ENCODE peak calls at places on chromosomes 11 and 22, in six cellular contexts. Y is HepG2, M is K562, G is HL-60, W is GM12878, J is H1. K is an unnamed sample.

GRCh38 chr11:77138106-77138649 is 10.1 kb downstream of the MYO7A start:
- DNase-seq in Y (no peak), M (no peak), G (no peak), W (no peak), J (no peak), K (no peak)

GRCh38 chr11:9250139-9250582 is 15.0 kb downstream of the DENND5A start:
- DNase-seq in Y (no peak), M (peak), G (no peak), W (peak), J (no peak), K (no peak)

GRCh38 chr11:76087749-76088148 is 118.6 kb downstream of the WNT11 start:
- DNase-seq in Y (no peak), M (no peak), G (no peak), W (no peak), J (no peak), K (no peak)

GRCh38 chr11:115522302-115522701 is 18.1 kb upstream of the CADM1 start:
- DNase-seq in Y (no peak), M (no peak), G (no peak), W (peak), J (no peak), K (no peak)

GRCh38 chr22:42313804-42314581 is 43.5 kb upstream of the TCF20 start:
- DNase-seq in Y (peak), M (peak), G (no peak), W (no peak), J (peak), K (peak)

GRCh38 chr11:34243620-34244493 is 114.0 kb downstream of the ABTB2 start:
- DNase-seq in Y (no peak), M (peak), G (no peak), W (peak), J (no peak), K (no peak)

GRCh38 chr11:18890615-18891014 is 48.6 kb downstream of the MRGPRX1 start:
- DNase-seq in Y (no peak), M (no peak), G (no peak), W (no peak), J (no peak), K (no peak)

GRCh38 chr11:115503083-115503885 is 931 bp downstream of the CADM1 start:
- DNase-seq in Y (peak), M (no peak), G (no peak), W (no peak), J (peak), K (peak)

GRCh38 chr11:115581871-115582639 is 77.8 kb upstream of the CADM1 start:
- DNase-seq in Y (no peak), M (peak), G (no peak), W (no peak), J (no peak), K (peak)

GRCh38 chr22:38870791-38871359 is 1.1 kb downstream of the CBX6 start:
- DNase-seq in Y (no peak), M (no peak), G (no peak), W (no peak), J (no peak), K (no peak)

GRCh38 chr11:94885133-94885532 is 88.2 kb downstream of the CWC15 start:
- DNase-seq in Y (no peak), M (no peak), G (no peak), W (peak), J (no peak), K (no peak)

GRCh38 chr11:35179466-35180135 is 40.6 kb downstream of the CD44 start:
- DNase-seq in Y (no peak), M (no peak), G (no peak), W (no peak), J (no peak), K (no peak)

GRCh38 chr22:24413271-24413670 is 14.1 kb upstream of the ADORA2A start:
- DNase-seq in Y (no peak), M (no peak), G (no peak), W (no peak), J (no peak), K (peak)

GRCh38 chr11:76668362-76669155 is 2.0 kb downstream of the LRRC32 start:
- DNase-seq in Y (no peak), M (no peak), G (no peak), W (no peak), J (no peak), K (no peak)

GRCh38 chr11:67071420-67072284 is 15.0 kb downstream of the RHOD start:
- DNase-seq in Y (peak), M (peak), G (peak), W (no peak), J (peak), K (peak)

GRCh38 chr11:130145975-130146776 is 13.4 kb upstream of the ST14 start:
- DNase-seq in Y (peak), M (no peak), G (no peak), W (no peak), J (peak), K (no peak)

GRCh38 chr11:13216019-13217006 is 61.3 kb upstream of the BMAL1 start:
- DNase-seq in Y (peak), M (no peak), G (peak), W (no peak), J (peak), K (no peak)

GRCh38 chr11:130840683-130841082 is 75.6 kb downstream of the SNX19 start:
- DNase-seq in Y (no peak), M (no peak), G (no peak), W (no peak), J (no peak), K (no peak)

GRCh38 chr11:34466802-34467488 is 28.2 kb downstream of the CAT start:
- DNase-seq in Y (no peak), M (no peak), G (no peak), W (no peak), J (no peak), K (no peak)

GRCh38 chr11:96293583-96293982 is 49.4 kb downstream of the MAML2 start:
- DNase-seq in Y (no peak), M (no peak), G (no peak), W (peak), J (no peak), K (no peak)

GRCh38 chr22:28299329-28299728 is 380.3 kb upstream of the PITPNB start:
- DNase-seq in Y (no peak), M (no peak), G (no peak), W (no peak), J (no peak), K (no peak)

GRCh38 chr11:126627376-126627775 is 271.9 kb downstream of the ST3GAL4 start:
- DNase-seq in Y (no peak), M (no peak), G (no peak), W (no peak), J (no peak), K (no peak)

GRCh38 chr22:28297504-28297903 is 378.4 kb upstream of the PITPNB start:
- DNase-seq in Y (no peak), M (peak), G (no peak), W (no peak), J (no peak), K (no peak)

GRCh38 chr11:93942176-93942575 is 79.0 kb upstream of the HEPHL1 start:
- DNase-seq in Y (no peak), M (no peak), G (no peak), W (no peak), J (no peak), K (no peak)

GRCh38 chr11:2443881-2444300 is 423 bp downstream of the TRPM5 start:
- DNase-seq in Y (no peak), M (no peak), G (no peak), W (no peak), J (no peak), K (no peak)

GRCh38 chr22:31625661-31626426 is 36.2 kb downstream of the PISD start:
- DNase-seq in Y (no peak), M (peak), G (no peak), W (no peak), J (peak), K (no peak)

GRCh38 chr11:19756675-19757475 is 44.2 kb downstream of the NAV2 start:
- DNase-seq in Y (no peak), M (no peak), G (no peak), W (no peak), J (no peak), K (no peak)

GRCh38 chr22:35467788-35468187 is 67.8 kb downstream of the MCM5 start:
- DNase-seq in Y (no peak), M (no peak), G (no peak), W (no peak), J (no peak), K (peak)

GRCh38 chr11:25159341-25159740 is 662.5 kb downstream of the LUZP2 start:
- DNase-seq in Y (no peak), M (no peak), G (no peak), W (no peak), J (no peak), K (no peak)

GRCh38 chr22:29733362-29734322 is 13.8 kb downstream of the CABP7 start:
- DNase-seq in Y (no peak), M (peak), G (no peak), W (peak), J (no peak), K (peak)

GRCh38 chr11:27282141-27282590 is 80.8 kb downstream of the CCDC34 start:
- DNase-seq in Y (peak), M (no peak), G (no peak), W (no peak), J (no peak), K (no peak)

GRCh38 chr11:1397862-1398505 is 8.2 kb downstream of the BRSK2 start:
- DNase-seq in Y (no peak), M (no peak), G (no peak), W (no peak), J (no peak), K (no peak)

DNA sequence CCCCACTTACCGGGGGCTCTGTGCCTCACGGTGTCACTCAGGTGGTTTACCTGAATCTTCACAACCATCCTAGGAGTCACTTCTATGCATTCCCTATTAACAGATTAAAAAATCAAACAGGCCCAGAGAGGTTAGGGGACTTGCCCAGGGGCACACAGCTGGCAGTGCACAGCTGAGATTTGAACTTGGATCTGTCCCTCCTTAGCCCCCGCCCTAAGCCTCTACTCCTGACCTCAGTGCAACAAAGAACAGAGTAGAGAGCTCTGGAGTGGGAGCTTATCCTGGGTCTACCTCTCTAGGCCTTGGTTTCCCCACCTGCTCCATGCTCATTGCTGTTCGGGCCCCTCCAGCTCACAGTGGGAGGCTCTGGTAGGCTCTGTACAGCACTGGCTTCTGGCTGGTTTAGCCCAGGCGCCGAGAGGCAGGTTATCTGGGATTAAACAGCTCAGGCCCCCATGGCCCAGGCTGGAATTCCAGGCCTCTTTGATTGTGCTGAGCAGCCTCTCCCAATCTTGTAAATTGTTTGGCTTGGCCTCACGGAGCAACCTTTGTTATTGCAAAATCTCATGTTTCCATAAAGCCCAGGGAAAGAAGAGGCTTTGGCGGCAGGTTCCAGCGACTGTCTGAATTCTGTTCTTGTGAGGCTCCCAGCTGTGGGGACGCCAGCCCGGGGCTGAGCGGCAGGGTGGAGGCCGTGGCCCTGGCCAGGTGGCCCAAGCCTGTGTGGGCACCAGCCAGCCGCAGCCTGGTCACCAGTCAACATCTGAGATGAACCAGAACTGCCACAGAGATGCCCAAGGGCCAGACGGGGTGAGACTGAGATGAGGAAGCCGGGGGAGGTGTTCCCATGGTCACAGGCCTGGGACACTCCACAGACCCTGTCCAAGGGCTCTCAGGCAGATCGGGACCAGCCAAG is 28.9 kb upstream of the SHISAL1 start:
- DNase-seq in Y (no peak), M (no peak), G (no peak), W (no peak), J (no peak), K (peak)
- TF ChIP-seq GABPA in Y (no peak), M (no peak), G (no peak), W (no peak), J (no peak), K (no peak)

GRCh38 chr11:8167796-8168195 is 1.0 kb downstream of the RIC3 start:
- DNase-seq in Y (no peak), M (no peak), G (no peak), W (no peak), J (no peak), K (no peak)

DNA sequence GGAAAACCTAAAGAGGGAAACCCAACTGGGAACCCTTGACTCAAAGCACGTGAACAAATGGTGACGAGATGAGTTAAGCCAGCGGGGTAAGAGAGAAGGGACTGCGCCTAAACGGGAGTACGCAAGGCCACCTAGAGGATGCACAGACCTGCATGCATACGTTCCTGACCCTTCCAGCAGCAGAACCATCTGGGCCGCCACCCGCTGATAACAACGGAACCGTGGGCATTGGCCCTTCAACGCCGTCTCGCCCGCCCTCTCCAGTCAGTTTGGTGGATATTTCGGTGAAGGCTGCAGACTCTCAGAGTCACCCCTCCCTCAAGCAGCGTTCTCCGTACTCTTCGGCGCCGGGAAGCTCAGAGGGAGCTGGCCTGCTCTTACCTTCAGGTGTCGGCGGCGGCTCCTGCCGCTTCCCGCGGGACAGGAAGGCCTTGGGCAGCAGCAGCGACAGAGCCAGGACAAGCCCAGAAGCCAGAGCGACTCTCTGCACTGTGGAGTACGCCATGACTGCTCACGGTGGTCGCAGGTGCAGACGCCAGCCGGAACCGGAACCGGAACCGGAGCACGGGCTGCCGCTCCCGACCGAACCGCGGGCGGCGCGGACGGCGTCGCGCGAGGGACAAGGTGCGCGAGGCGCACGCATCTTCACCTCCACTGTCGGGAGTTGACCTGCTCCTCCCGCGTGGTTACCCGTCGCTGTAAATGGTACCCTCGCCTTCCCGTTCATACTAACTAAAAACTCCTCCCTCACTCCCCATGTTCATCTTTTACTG is at the start of gene RIC3:
- DNase-seq in Y (no peak), M (no peak), G (no peak), W (no peak), J (peak), K (peak)
- TF ChIP-seq CTCF in Y (no peak), M (no peak), G (no peak), W (no peak), J (no peak), K (no peak)

GRCh38 chr11:28910926-28911325 is 802.7 kb downstream of the METTL15 start:
- DNase-seq in Y (no peak), M (no peak), G (no peak), W (no peak), J (no peak), K (no peak)

GRCh38 chr11:28919194-28919593 is 811.0 kb downstream of the METTL15 start:
- DNase-seq in Y (no peak), M (no peak), G (no peak), W (no peak), J (no peak), K (no peak)

GRCh38 chr11:28911829-28912228 is 803.6 kb downstream of the METTL15 start:
- DNase-seq in Y (no peak), M (no peak), G (no peak), W (no peak), J (no peak), K (no peak)

GRCh38 chr11:28913883-28914282 is 805.7 kb downstream of the METTL15 start:
- DNase-seq in Y (no peak), M (no peak), G (no peak), W (no peak), J (no peak), K (no peak)
- H3K27ac ChIP-seq in Y (no peak), M (no peak), G (no peak), W (no peak), J (no peak), K (no peak)

DNA sequence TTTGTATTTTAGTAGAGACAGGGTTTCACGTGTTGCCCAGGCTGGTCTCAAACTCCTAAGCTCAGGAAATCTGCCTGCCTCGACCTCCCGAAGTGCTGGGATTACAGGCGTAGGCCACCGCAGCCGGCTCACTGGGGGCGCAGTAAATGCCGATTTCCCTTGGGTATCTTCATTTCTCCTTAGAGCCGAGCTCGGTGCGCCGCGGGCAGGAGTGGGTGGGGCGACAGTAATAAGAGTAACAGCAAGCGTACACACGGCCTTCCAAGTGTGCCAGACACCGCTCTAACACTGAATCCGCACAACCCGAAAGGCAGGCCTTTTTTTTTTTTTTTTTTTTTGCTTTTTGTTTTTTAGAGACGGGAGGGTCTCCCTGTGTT is 511 bp upstream of the ADSL start:
- DNase-seq in Y (peak), M (peak), G (peak), W (no peak), J (peak), K (peak)
- TF ChIP-seq GABPA in Y (no peak), M (no peak), G (no peak), W (no peak), J (no peak), K (no peak)

GRCh38 chr11:57711414-57712255 is at the start of gene MED19:
- DNase-seq in Y (peak), M (peak), G (peak), W (peak), J (peak), K (no peak)
- TF ChIP-seq CTCF in Y (no peak), M (no peak), G (no peak), W (no peak), J (no peak), K (no peak)

DNA sequence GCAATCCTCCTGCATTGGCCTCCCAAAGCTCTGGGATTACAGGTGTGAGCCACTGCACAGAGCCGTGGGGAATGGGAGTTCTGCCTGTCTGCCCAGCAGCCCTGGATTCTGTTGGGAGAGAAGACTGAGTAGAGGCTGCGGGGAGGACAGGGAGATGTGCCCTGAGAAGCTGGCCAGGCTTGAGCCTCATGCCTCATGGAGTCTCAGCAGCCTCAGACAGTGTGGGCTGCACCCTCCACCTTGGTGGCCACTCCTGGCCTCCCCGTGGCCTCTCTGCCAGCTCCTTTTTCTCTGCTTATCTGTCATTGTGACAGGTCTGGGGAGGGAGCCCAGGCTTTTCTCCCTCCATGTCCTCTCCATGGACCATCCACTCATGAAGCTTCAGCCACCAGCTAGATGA is 43.2 kb downstream of the DKK3 start:
- DNase-seq in Y (no peak), M (no peak), G (no peak), W (no peak), J (no peak), K (no peak)
- H3K27ac ChIP-seq in Y (no peak), M (no peak), G (no peak), W (no peak), J (no peak), K (no peak)

GRCh38 chr11:72890881-72891280 is 76.7 kb downstream of the ATG16L2 start:
- DNase-seq in Y (no peak), M (no peak), G (no peak), W (no peak), J (no peak), K (no peak)
- TF ChIP-seq GABPA in Y (no peak), M (no peak), G (no peak), W (no peak), J (no peak), K (no peak)

GRCh38 chr22:45552580-45553332 is 50.1 kb downstream of the FBLN1 start:
- DNase-seq in Y (no peak), M (no peak), G (peak), W (no peak), J (no peak), K (peak)
- TF ChIP-seq CTCF in Y (no peak), M (no peak), G (peak), W (no peak), J (peak), K (peak)

GRCh38 chr22:20885017-20885556 is 26.3 kb downstream of the SNAP29 start:
- DNase-seq in Y (no peak), M (no peak), G (no peak), W (no peak), J (no peak), K (peak)
- H3K27ac ChIP-seq in Y (peak), M (peak), G (no peak), W (no peak), J (no peak), K (peak)